ENCODE peak calls at places on chromosomes 11 and 22, in nine cellular contexts. N is keratinocyte, G is GM23248, Z is A673, W is endodermal cell, D is body of pancreas, Y is hepatocyte, T is brain microvascular endothelial cell, O is dorsolateral prefrontal cortex. L is an unnamed sample. For H3K27me3, the result is how much of the 10 kb centered on the place peaks cover.

GRCh38 chr22:40764743-40765441 is 54.3 kb downstream of the SLC25A17 start:
- DNase-seq in N (no peak), G (peak), Z (no peak), W (no peak), D (no peak), Y (no peak), T (no peak), O (no peak), L (no peak)

GRCh38 chr11:99325807-99326206 is 305.1 kb downstream of the CNTN5 start:
- DNase-seq in N (peak), G (peak), Z (peak), W (no peak), D (no peak), Y (peak), T (peak), O (no peak), L (peak)

GRCh38 chr11:42315267-42315666 is 855.8 kb upstream of the LRRC4C start:
- DNase-seq in N (no peak), G (no peak), Z (no peak), W (no peak), D (no peak), Y (no peak), T (peak), O (no peak), L (no peak)

GRCh38 chr11:87437133-87437843 is 399.6 kb downstream of the TMEM135 start:
- DNase-seq in N (no peak), G (no peak), Z (no peak), W (no peak), D (no peak), Y (no peak), T (no peak), O (no peak), L (no peak)

GRCh38 chr11:68380786-68381622 is 68.6 kb downstream of the LRP5 start:
- DNase-seq in N (no peak), G (no peak), Z (no peak), W (no peak), D (no peak), Y (no peak), T (no peak), O (no peak), L (no peak)

GRCh38 chr11:60184824-60185511 is 2.1 kb upstream of the MS4A6A start:
- DNase-seq in N (no peak), G (no peak), Z (no peak), W (no peak), D (no peak), Y (no peak), T (no peak), O (no peak), L (no peak)

GRCh38 chr11:114892381-114893197 is 214.3 kb downstream of the NXPE2 start:
- DNase-seq in N (no peak), G (no peak), Z (peak), W (peak), D (no peak), Y (no peak), T (no peak), O (no peak), L (no peak)

GRCh38 chr11:34214961-34215805 is 109.8 kb downstream of the NAT10 start:
- DNase-seq in N (peak), G (peak), Z (peak), W (no peak), D (no peak), Y (peak), T (peak), O (no peak), L (peak)

GRCh38 chr22:27461470-27461869 is 340.1 kb downstream of the MN1 start:
- DNase-seq in N (no peak), G (peak), Z (no peak), W (peak), D (no peak), Y (no peak), T (peak), O (no peak), L (peak)

GRCh38 chr22:44139773-44140172 is 41.0 kb upstream of the PARVG start:
- DNase-seq in N (no peak), G (no peak), Z (no peak), W (no peak), D (peak), Y (no peak), T (no peak), O (no peak), L (no peak)

GRCh38 chr11:48170176-48170839 is 46.3 kb upstream of the OR4B1 start:
- DNase-seq in N (no peak), G (peak), Z (no peak), W (no peak), D (no peak), Y (no peak), T (peak), O (no peak), L (no peak)

GRCh38 chr11:124896821-124897391 is 759 bp downstream of the ROBO4 start:
- DNase-seq in N (no peak), G (no peak), Z (no peak), W (no peak), D (no peak), Y (no peak), T (no peak), O (no peak), L (no peak)

GRCh38 chr22:29840498-29840897 is 2.4 kb upstream of the ASCC2 start:
- DNase-seq in N (no peak), G (peak), Z (no peak), W (no peak), D (no peak), Y (no peak), T (no peak), O (no peak), L (no peak)

GRCh38 chr22:33756508-33756949 is 163.7 kb downstream of the LARGE1 start:
- DNase-seq in N (no peak), G (no peak), Z (no peak), W (peak), D (no peak), Y (peak), T (no peak), O (no peak), L (no peak)

GRCh38 chr11:60169264-60169915 is 13.5 kb downstream of the MS4A6A start:
- DNase-seq in N (no peak), G (peak), Z (peak), W (peak), D (peak), Y (no peak), T (peak), O (no peak), L (peak)

GRCh38 chr11:850777-851762 is 8.4 kb downstream of the TSPAN4 start:
- DNase-seq in N (no peak), G (peak), Z (no peak), W (peak), D (no peak), Y (no peak), T (no peak), O (no peak), L (no peak)

GRCh38 chr11:77111277-77111676 is 8.6 kb downstream of the OMP start:
- DNase-seq in N (no peak), G (peak), Z (no peak), W (no peak), D (no peak), Y (no peak), T (no peak), O (no peak), L (no peak)

GRCh38 chr22:46070215-46070721 is 80.1 kb upstream of the PPARA start:
- DNase-seq in N (no peak), G (peak), Z (peak), W (peak), D (peak), Y (peak), T (no peak), O (no peak), L (no peak)

GRCh38 chr11:37504925-37505324 is 906.9 kb upstream of the RAG2 start:
- DNase-seq in N (peak), G (peak), Z (peak), W (no peak), D (no peak), Y (peak), T (peak), O (no peak), L (peak)

GRCh38 chr22:26535499-26535898 is 23.2 kb upstream of the TFIP11 start:
- DNase-seq in N (no peak), G (no peak), Z (no peak), W (no peak), D (no peak), Y (no peak), T (no peak), O (no peak), L (no peak)

GRCh38 chr11:22828373-22828772 is 1.2 kb downstream of the SVIP start:
- DNase-seq in N (no peak), G (no peak), Z (no peak), W (no peak), D (no peak), Y (no peak), T (no peak), O (no peak), L (no peak)

GRCh38 chr11:12377106-12377823 is at the start of gene PARVA:
- DNase-seq in N (no peak), G (peak), Z (peak), W (peak), D (peak), Y (peak), T (peak), O (peak), L (no peak)

GRCh38 chr11:36586543-36586942 is 7.8 kb upstream of the IFTAP start:
- DNase-seq in N (no peak), G (no peak), Z (no peak), W (no peak), D (no peak), Y (no peak), T (no peak), O (no peak), L (no peak)

GRCh38 chr11:765025-765801 is 12.1 kb downstream of the GATD1 start:
- DNase-seq in N (no peak), G (peak), Z (peak), W (peak), D (peak), Y (peak), T (peak), O (peak), L (no peak)

GRCh38 chr11:37770145-37770544 is 1172.1 kb upstream of the RAG2 start:
- DNase-seq in N (no peak), G (no peak), Z (no peak), W (no peak), D (no peak), Y (no peak), T (no peak), O (no peak), L (no peak)

GRCh38 chr11:67045314-67045713 is 11.3 kb upstream of the RHOD start:
- DNase-seq in N (no peak), G (peak), Z (no peak), W (no peak), D (no peak), Y (no peak), T (peak), O (no peak), L (peak)

GRCh38 chr11:29518389-29519174 is 498.2 kb downstream of the KCNA4 start:
- DNase-seq in N (no peak), G (no peak), Z (peak), W (peak), D (no peak), Y (peak), T (no peak), O (no peak), L (no peak)

GRCh38 chr11:124075841-124076571 is 34.9 kb upstream of the OR10G7 start:
- DNase-seq in N (no peak), G (peak), Z (peak), W (peak), D (peak), Y (no peak), T (no peak), O (no peak), L (no peak)

GRCh38 chr11:88292156-88292844 is 45.2 kb downstream of the CTSC start:
- DNase-seq in N (no peak), G (peak), Z (peak), W (no peak), D (peak), Y (no peak), T (no peak), O (no peak), L (no peak)

GRCh38 chr11:6755303-6755952 is 16.3 kb downstream of the OR2AG2 start:
- DNase-seq in N (no peak), G (peak), Z (peak), W (peak), D (peak), Y (peak), T (peak), O (peak), L (no peak)

GRCh38 chr11:70951139-70951804 is 301.1 kb downstream of the SHANK2 start:
- DNase-seq in N (no peak), G (peak), Z (peak), W (no peak), D (no peak), Y (no peak), T (no peak), O (no peak), L (no peak)

GRCh38 chr11:132409591-132410375 is 1039.4 kb downstream of the NTM start:
- DNase-seq in N (no peak), G (peak), Z (no peak), W (no peak), D (no peak), Y (no peak), T (no peak), O (peak), L (no peak)

GRCh38 chr11:2892215-2893020 is 6.8 kb upstream of the CDKN1C start:
- DNase-seq in N (no peak), G (peak), Z (peak), W (peak), D (peak), Y (peak), T (no peak), O (no peak), L (no peak)

GRCh38 chr11:35418282-35418846 is 994 bp downstream of the SLC1A2 start:
- DNase-seq in N (no peak), G (no peak), Z (no peak), W (peak), D (peak), Y (peak), T (no peak), O (peak), L (no peak)
- H3K27me3 ChIP-seq in N (half or more), G (under half), Z (half or more), W (half or more), D (under half), Y (half or more), T (under half), O (under half), L (half or more)

DNA sequence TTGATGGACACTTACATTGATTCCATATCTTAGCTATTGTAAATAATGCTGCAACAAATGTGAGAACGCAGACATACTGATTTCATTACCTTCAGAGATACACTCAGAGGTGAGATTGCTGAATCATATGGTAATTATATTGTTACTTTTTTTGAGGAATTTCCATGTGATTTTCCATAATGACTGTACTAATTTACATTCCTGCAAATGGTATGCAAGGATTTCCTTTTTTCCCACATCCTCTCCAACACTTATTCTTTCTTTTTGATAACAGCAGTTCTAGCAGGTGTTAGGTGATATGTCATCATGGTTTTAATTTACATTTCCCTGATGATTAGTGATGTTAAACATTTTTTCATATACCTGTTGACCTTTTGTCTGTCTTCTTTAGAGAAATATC is 207.7 kb downstream of the C11orf87 start:
- DNase-seq in N (no peak), G (no peak), Z (no peak), W (no peak), D (no peak), Y (no peak), T (no peak), O (no peak), L (no peak)
- H3K27me3 ChIP-seq in N (under half), G (under half), Z (under half), W (under half), D (under half), Y (under half), T (under half), O (under half), L (under half)

GRCh38 chr11:111841370-111842053 is 29.9 kb downstream of the ALG9 start:
- DNase-seq in N (peak), G (peak), Z (peak), W (peak), D (peak), Y (peak), T (peak), O (peak), L (peak)

GRCh38 chr11:111845256-111846028 is 25.9 kb downstream of the ALG9 start:
- DNase-seq in N (no peak), G (peak), Z (peak), W (no peak), D (no peak), Y (no peak), T (no peak), O (no peak), L (no peak)

GRCh38 chr11:111846063-111846462 is 25.3 kb downstream of the ALG9 start:
- DNase-seq in N (no peak), G (peak), Z (no peak), W (no peak), D (no peak), Y (no peak), T (peak), O (no peak), L (no peak)

GRCh38 chr11:111846640-111847039 is 24.7 kb downstream of the ALG9 start:
- DNase-seq in N (no peak), G (peak), Z (peak), W (peak), D (no peak), Y (peak), T (peak), O (no peak), L (no peak)

GRCh38 chr11:111843659-111844058 is 27.7 kb downstream of the ALG9 start:
- DNase-seq in N (no peak), G (no peak), Z (no peak), W (no peak), D (no peak), Y (no peak), T (no peak), O (no peak), L (no peak)
- H3K27me3 ChIP-seq in N (under half), G (under half), Z (under half), W (under half), D (under half), Y (under half), T (under half), O (under half), L (under half)

DNA sequence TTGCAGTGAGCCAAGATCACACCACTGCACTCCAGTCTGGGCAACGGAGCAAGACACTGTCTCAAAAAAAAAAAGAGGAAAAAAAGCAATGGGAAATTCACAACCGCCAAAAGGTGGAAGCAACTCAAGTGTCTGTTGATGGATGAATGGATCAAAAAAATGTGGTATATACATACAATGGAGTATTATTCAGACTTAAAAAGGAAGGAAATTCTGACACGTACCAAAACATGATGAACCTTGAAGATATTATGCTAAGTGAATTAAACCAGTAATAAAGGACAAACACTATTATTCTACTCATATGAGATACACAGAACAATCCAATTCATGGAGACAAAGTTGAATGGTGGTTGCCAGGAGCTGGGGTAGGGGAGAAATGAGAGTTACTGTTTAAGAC is 40.9 kb downstream of the FAM168A start:
- DNase-seq in N (no peak), G (no peak), Z (no peak), W (no peak), D (no peak), Y (no peak), T (no peak), O (no peak), L (no peak)
- H3K27me3 ChIP-seq in N (under half), G (under half), Z (under half), W (under half), D (under half), Y (under half), T (under half), O (under half), L (under half)

GRCh38 chr22:41922336-41922735 is 4.3 kb downstream of the TNFRSF13C start:
- DNase-seq in N (no peak), G (no peak), Z (no peak), W (no peak), D (no peak), Y (no peak), T (no peak), O (no peak), L (no peak)
- H3K27me3 ChIP-seq in N (under half), G (under half), Z (under half), W (half or more), D (under half), Y (half or more), T (under half), O (under half), L (under half)

GRCh38 chr22:20173246-20173645 is 22.4 kb upstream of the CCDC188 start:
- DNase-seq in N (no peak), G (no peak), Z (no peak), W (no peak), D (no peak), Y (no peak), T (no peak), O (no peak), L (no peak)

GRCh38 chr22:20176421-20177060 is 25.7 kb upstream of the CCDC188 start:
- DNase-seq in N (no peak), G (no peak), Z (no peak), W (no peak), D (no peak), Y (no peak), T (no peak), O (no peak), L (no peak)

GRCh38 chr22:20175597-20175900 is 24.7 kb upstream of the CCDC188 start:
- DNase-seq in N (no peak), G (peak), Z (peak), W (no peak), D (no peak), Y (no peak), T (no peak), O (no peak), L (no peak)

GRCh38 chr22:20173720-20174119 is 22.9 kb upstream of the CCDC188 start:
- DNase-seq in N (no peak), G (no peak), Z (no peak), W (no peak), D (no peak), Y (peak), T (no peak), O (no peak), L (no peak)

DNA sequence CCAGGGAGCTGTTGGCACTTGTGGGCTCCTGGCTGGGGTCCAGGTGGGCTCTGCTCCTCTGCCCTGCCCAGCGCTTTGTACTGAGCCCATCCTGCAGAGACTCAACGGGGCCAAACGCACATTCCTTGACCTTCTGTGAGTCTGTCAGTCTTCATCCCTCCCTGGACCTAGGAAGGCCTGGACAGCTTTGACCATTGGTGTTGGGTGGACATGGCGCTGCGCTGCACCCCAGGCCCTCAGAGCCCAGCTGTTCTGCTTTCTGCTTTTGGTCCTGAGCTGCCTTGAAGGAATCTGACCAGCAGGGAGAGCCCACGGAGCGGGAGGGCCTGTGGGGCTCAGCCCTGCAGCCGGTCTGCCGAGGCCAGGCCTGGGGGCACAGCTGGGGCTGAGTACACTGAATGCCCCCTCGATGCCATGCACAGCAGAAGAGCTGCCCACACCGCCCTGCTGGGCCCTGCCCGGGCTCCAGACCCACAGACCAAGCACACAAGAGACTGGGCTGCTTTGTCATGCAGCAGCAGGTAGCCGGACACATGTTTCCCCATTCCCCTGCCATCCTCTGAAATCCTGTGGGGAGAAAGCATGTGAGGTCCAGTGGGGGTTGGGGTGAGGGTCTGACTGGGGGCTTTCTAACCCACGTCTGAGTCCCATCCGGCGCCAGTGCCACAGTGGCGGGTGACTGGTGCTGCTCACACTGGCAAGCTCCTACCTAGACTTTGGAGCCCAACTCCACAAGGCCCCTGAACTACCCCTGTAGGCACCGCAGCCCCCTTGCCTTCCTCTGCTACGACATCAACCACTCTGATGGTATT is 24.1 kb upstream of the CCDC188 start:
- DNase-seq in N (no peak), G (peak), Z (no peak), W (peak), D (peak), Y (peak), T (no peak), O (no peak), L (no peak)
- H3K27me3 ChIP-seq in N (under half), G (under half), Z (under half), W (under half), D (under half), Y (under half), T (under half), O (under half), L (half or more)

L was measured in kidney epithelial cell.